ENCODE peak calls at places on chromosomes 4 and X, in six cellular contexts. Y is HCT116, Z is Right ventricle myocardium superior, M is astrocyte of the spinal cord, A is transverse colon, S is NB4. T is an unnamed sample.

GRCh38 chrX:80432441-80432840 is 12.2 kb downstream of the TENT5D start:
- DNase-seq in S (no peak), Y (no peak), A (no peak), Z (no peak), M (no peak), T (no peak)

GRCh38 chr4:17055788-17056187 is 157.3 kb upstream of the LDB2 start:
- DNase-seq in Z (no peak), M (peak; percentile 89), Y (no peak), S (peak; percentile 94), A (no peak), T (peak; percentile 13)

GRCh38 chr4:37891221-37892159 is 606 bp downstream of the TBC1D1 start:
- DNase-seq in M (no peak), A (peak; percentile 46), Y (no peak), Z (peak; percentile 50), S (peak; percentile 72), T (peak; percentile 43)

GRCh38 chr4:5962416-5962815 is 55.8 kb downstream of the C4orf50 start:
- DNase-seq in M (no peak), Z (no peak), A (no peak), Y (no peak), S (no peak), T (no peak)

GRCh38 chrX:69100478-69100877 is 64.8 kb downstream of the PJA1 start:
- DNase-seq in Z (no peak), M (no peak), A (no peak), Y (no peak), S (no peak), T (no peak)

GRCh38 chrX:19682712-19683331 is 167.5 kb upstream of the MAP3K15 start:
- DNase-seq in Y (no peak), Z (peak; percentile 75), M (peak; percentile 96), S (peak; percentile 23), A (peak; percentile 68), T (no peak)

GRCh38 chrX:35680940-35681346 is 117.2 kb upstream of the MAGEB16 start:
- DNase-seq in Y (no peak), A (no peak), Z (no peak), M (no peak), S (no peak), T (no peak)

GRCh38 chr4:169428376-169428775 is 157.6 kb upstream of the SH3RF1 start:
- DNase-seq in Y (no peak), M (no peak), A (no peak), S (no peak), Z (no peak), T (no peak)

GRCh38 chrX:152884171-152884570 is 13.7 kb upstream of the ZNF185 start:
- DNase-seq in Z (no peak), S (no peak), A (no peak), M (no peak), Y (no peak), T (no peak)

GRCh38 chr4:10180927-10181744 is 64.5 kb upstream of the WDR1 start:
- DNase-seq in Z (no peak), M (no peak), S (peak; percentile 97), Y (no peak), A (no peak), T (no peak)

GRCh38 chr4:39446842-39447573 is 11.7 kb downstream of the RPL9 start:
- DNase-seq in Z (peak; percentile 80), A (peak; percentile 81), Y (no peak), S (peak; percentile 25), M (peak; percentile 57), T (no peak)